ENCODE peak calls at places on chromosomes 13 and 19, in eight cellular contexts. S, R, I, P, F, T, X and U are unnamed samples. For H3K9me3, the result is how much of the 10 kb centered on the place peaks cover.

GRCh38 chr19:41945135-41945766 is 13.9 kb downstream of the RABAC1 start:
- DNase-seq in S (no peak), R (no peak), I (no peak), P (no peak), F (no peak), T (no peak), X (peak), U (no peak)

GRCh38 chr13:111541345-111541744 is 220.9 kb downstream of the TEX29 start:
- DNase-seq in S (no peak), R (no peak), I (no peak), P (no peak), F (no peak), T (no peak), X (no peak), U (no peak)

GRCh38 chr13:110425444-110425780 is 118.3 kb downstream of the COL4A2 start:
- DNase-seq in S (no peak), R (no peak), I (no peak), P (no peak), F (no peak), T (no peak), X (no peak), U (no peak)

GRCh38 chr13:112892759-112893569 is 76.0 kb upstream of the MCF2L start:
- DNase-seq in S (no peak), R (no peak), I (peak), P (peak), F (peak), T (no peak), X (peak), U (no peak)

GRCh38 chr13:23959231-23959862 is 62.0 kb upstream of the C1QTNF9B start:
- DNase-seq in S (no peak), R (no peak), I (no peak), P (no peak), F (no peak), T (no peak), X (no peak), U (no peak)

GRCh38 chr13:40943073-40943472 is 76.0 kb downstream of the ELF1 start:
- DNase-seq in S (no peak), R (no peak), I (no peak), P (no peak), F (no peak), T (no peak), X (no peak), U (no peak)

GRCh38 chr19:36041831-36042230 is 9.2 kb upstream of the CLIP3 start:
- DNase-seq in S (no peak), R (no peak), I (no peak), P (no peak), F (no peak), T (peak), X (peak), U (no peak)

GRCh38 chr19:39918183-39918651 is 16.2 kb downstream of the FCGBP start:
- DNase-seq in S (no peak), R (no peak), I (no peak), P (no peak), F (no peak), T (no peak), X (no peak), U (no peak)

GRCh38 chr19:32241957-32242710 is 103.3 kb upstream of the ZNF507 start:
- DNase-seq in S (no peak), R (no peak), I (no peak), P (no peak), F (no peak), T (no peak), X (no peak), U (no peak)

GRCh38 chr19:4371209-4371897 is 28.0 kb downstream of the MPND start:
- DNase-seq in S (peak), R (no peak), I (peak), P (peak), F (peak), T (no peak), X (peak), U (no peak)

GRCh38 chr19:38989066-38989605 is 13.6 kb upstream of the FBXO17 start:
- DNase-seq in S (no peak), R (no peak), I (no peak), P (no peak), F (no peak), T (no peak), X (peak), U (peak)

GRCh38 chr19:54017266-54017665 is 25.8 kb downstream of the CACNG6 start:
- DNase-seq in S (no peak), R (no peak), I (no peak), P (no peak), F (no peak), T (no peak), X (no peak), U (no peak)

GRCh38 chr13:99805361-99805760 is 166.2 kb downstream of the ZIC5 start:
- DNase-seq in S (no peak), R (no peak), I (no peak), P (no peak), F (no peak), T (no peak), X (no peak), U (no peak)

GRCh38 chr19:18453269-18454024 is 15.5 kb upstream of the ISYNA1 start:
- DNase-seq in S (no peak), R (no peak), I (no peak), P (no peak), F (no peak), T (no peak), X (no peak), U (no peak)

GRCh38 chr13:94312511-94313191 is 166.8 kb downstream of the DCT start:
- DNase-seq in S (no peak), R (no peak), I (no peak), P (no peak), F (no peak), T (no peak), X (no peak), U (no peak)

GRCh38 chr13:42355118-42355840 is 83.3 kb downstream of the AKAP11 start:
- DNase-seq in S (no peak), R (no peak), I (no peak), P (no peak), F (no peak), T (no peak), X (no peak), U (no peak)

GRCh38 chr19:18875726-18876125 is 20.2 kb downstream of the CERS1 start:
- DNase-seq in S (no peak), R (no peak), I (no peak), P (no peak), F (no peak), T (no peak), X (no peak), U (no peak)

GRCh38 chr13:29111446-29111845 is 291.3 kb downstream of the MTUS2 start:
- DNase-seq in S (no peak), R (no peak), I (no peak), P (no peak), F (no peak), T (no peak), X (no peak), U (no peak)

GRCh38 chr19:801861-802496 is 4.7 kb downstream of the PTBP1 start:
- DNase-seq in S (peak), R (peak), I (peak), P (peak), F (no peak), T (no peak), X (no peak), U (no peak)

GRCh38 chr13:93723316-93723715 is 496.7 kb downstream of the GPC6 start:
- DNase-seq in S (no peak), R (no peak), I (no peak), P (no peak), F (no peak), T (no peak), X (no peak), U (peak)

GRCh38 chr19:40056505-40056904 is 474 bp upstream of the ZNF780B start:
- DNase-seq in S (no peak), R (no peak), I (no peak), P (no peak), F (no peak), T (no peak), X (no peak), U (no peak)

GRCh38 chr13:47397739-47398138 is 500.9 kb upstream of the HTR2A start:
- DNase-seq in S (no peak), R (no peak), I (no peak), P (no peak), F (no peak), T (no peak), X (no peak), U (no peak)

GRCh38 chr19:44499559-44499958 is 763 bp downstream of the ZNF180 start:
- DNase-seq in S (no peak), R (no peak), I (no peak), P (peak), F (no peak), T (no peak), X (no peak), U (no peak)

GRCh38 chr19:39949026-39949747 is 14.8 kb upstream of the FCGBP start:
- DNase-seq in S (no peak), R (peak), I (no peak), P (no peak), F (no peak), T (no peak), X (no peak), U (no peak)

GRCh38 chr19:12899891-12900518 is 9.0 kb downstream of the GCDH start:
- DNase-seq in S (no peak), R (no peak), I (no peak), P (no peak), F (no peak), T (no peak), X (no peak), U (no peak)
- H3K4me3 ChIP-seq in S (no peak), R (no peak), I (no peak), P (no peak), F (no peak), T (no peak), X (no peak), U (no peak)

DNA sequence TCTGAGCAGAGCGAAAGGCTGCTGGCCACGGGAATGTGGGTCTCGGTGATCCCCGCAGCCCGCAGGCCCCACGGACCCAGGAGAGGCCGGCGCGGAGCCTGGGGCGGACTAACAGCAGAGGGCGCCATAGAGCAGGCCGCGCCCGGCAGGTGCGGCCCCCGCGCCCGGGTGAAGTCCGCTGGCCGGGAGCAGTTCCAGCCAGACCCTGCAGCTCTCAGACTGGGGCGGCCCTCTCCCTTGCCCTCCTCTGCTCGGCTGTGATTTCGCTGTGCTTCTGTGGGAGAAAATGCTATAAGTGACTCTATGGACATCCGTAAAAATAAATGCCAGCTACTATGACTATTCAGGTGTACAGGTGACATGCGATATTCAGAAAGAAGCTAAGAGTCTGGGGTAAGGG is 37.7 kb downstream of the GSX1 start:
- DNase-seq in S (peak), R (peak), I (peak), P (peak), F (no peak), T (no peak), X (peak), U (peak)
- TF ChIP-seq CTCF in S (peak), R (peak), I (peak), P (peak), F (peak), T (peak), X (peak), U (peak)

GRCh38 chr19:1969176-1970002 is 28.4 kb downstream of the CSNK1G2 start:
- DNase-seq in S (no peak), R (no peak), I (no peak), P (no peak), F (no peak), T (no peak), X (no peak), U (no peak)
- H3K9me3 ChIP-seq in S (under half), R (under half), I (under half), P (under half), F (under half), T (under half), X (under half), U (under half)

GRCh38 chr19:48403606-48404005 is 10.1 kb downstream of the GRIN2D start:
- DNase-seq in S (peak), R (no peak), I (no peak), P (no peak), F (no peak), T (no peak), X (peak), U (peak)

GRCh38 chr19:48401277-48401676 is 7.8 kb downstream of the GRIN2D start:
- DNase-seq in S (no peak), R (no peak), I (no peak), P (no peak), F (no peak), T (no peak), X (no peak), U (no peak)

GRCh38 chr19:48400018-48400742 is 6.7 kb downstream of the GRIN2D start:
- DNase-seq in S (peak), R (peak), I (no peak), P (no peak), F (no peak), T (no peak), X (no peak), U (peak)

GRCh38 chr19:48405010-48405659 is 11.7 kb downstream of the GRIN2D start:
- DNase-seq in S (no peak), R (no peak), I (no peak), P (no peak), F (no peak), T (no peak), X (no peak), U (no peak)

GRCh38 chr19:48405850-48406249 is 12.4 kb downstream of the GRIN2D start:
- DNase-seq in S (no peak), R (no peak), I (no peak), P (no peak), F (no peak), T (no peak), X (no peak), U (no peak)
- H3K4me3 ChIP-seq in S (no peak), R (no peak), I (no peak), P (no peak), F (no peak), T (no peak), X (no peak), U (no peak)

GRCh38 chr13:107373551-107373950 is 805.6 kb upstream of the ARGLU1 start:
- DNase-seq in S (no peak), R (no peak), I (no peak), P (no peak), F (no peak), T (no peak), X (no peak), U (peak)
- TF ChIP-seq CTCF in S (peak), R (no peak), I (peak), P (no peak), F (peak), T (peak), X (peak), U (peak)

DNA sequence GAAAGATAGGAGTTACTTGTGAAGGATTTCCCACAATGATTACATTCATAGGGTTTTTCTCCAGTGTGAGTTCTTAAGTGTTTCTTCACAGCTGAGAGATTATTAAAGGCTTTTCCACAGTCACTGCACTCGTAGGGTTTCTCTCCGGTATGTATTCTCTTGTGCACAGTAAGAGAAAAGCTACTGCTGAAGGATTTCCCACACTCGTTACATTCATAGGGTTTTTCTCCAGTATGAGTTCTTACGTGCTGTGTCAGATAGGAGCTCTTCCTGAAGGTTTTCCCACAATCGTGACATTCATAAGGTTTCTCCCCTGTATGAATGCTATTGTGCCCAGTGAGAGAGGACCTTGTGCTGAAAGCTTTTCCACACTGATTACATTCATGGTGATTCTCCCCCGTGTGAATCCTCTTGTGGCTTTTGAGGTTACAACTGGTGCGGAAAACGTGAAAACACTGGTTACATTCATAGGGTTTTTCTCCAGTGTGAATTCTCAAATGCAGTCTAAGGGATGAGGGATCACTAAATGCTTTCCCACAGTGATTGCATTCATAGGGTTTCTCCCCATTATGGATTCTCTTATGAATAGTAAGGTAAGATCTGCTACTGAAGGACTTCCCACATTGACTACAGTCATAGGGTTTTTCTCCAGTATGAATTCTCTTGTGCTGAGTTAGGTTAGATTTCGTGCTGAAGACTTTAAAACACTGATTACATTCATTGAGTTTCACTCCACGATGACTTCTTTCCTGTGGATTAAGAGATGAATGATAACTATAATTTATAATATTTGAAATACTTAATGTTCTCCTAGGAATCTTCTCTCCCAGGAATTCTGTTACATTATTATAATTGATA is 20.6 kb downstream of the ZNF558 start:
- DNase-seq in S (no peak), R (no peak), I (no peak), P (no peak), F (no peak), T (no peak), X (no peak), U (no peak)
- H3K9me3 ChIP-seq in S (under half), R (half or more), I (under half), P (half or more), F (half or more), T (under half), X (under half), U (under half)

DNA sequence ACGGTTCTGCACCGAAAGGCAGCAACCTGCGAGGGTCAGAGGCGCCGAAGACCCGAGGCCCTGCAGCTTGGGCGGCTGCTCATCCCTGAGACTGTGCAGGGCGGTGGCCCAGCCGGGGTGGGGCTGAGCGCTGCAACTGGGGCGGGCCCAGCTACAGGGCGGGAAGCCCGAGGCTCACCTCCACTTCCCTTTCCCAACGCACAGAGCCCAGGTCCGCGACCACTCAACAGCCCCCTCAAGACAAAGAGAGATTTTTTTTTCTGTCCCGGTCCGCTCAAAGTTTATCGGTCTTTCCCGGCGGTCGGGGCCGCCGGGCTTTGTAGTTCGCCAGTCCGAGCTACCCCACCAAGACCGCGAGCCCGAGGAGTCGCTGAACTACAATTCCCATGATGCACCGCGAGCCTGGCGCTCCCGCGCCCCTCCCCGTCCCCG is 573 bp downstream of the KATNAL1 start:
- DNase-seq in S (peak), R (peak), I (peak), P (peak), F (peak), T (peak), X (peak), U (peak)
- H3K4me3 ChIP-seq in S (peak), R (peak), I (peak), P (peak), F (peak), T (peak), X (peak), U (peak)

DNA sequence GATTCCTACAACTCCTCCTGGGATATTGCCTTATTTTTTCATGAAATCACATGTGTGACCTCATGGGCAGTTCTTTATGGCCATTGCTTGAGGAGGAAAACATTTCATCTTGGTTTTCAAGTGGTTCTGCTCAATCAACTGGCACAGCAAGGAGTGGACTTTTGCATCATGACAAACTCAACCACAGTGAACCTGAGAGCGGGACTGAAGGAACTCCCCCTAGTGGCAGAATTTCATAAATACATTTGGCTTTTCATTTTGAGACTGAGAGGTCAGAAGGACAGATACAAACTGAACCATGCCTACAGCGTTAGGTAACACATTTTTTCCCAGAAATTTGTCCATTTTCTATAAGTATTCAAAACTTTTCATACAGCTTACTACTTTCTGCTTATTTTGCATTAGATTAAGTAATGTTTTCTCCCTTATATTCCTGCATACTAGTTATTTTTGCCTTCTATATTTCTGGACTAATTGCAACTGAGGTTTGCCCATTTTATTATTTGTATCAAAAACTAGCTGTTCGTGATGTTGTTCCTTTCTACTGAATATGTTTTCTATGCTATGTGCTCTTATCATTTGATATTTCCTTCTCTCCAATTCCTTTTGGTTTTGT is 13.4 kb upstream of the SIGLEC12 start:
- DNase-seq in S (no peak), R (no peak), I (no peak), P (no peak), F (no peak), T (no peak), X (peak), U (no peak)
- TF ChIP-seq CTCF in S (peak), R (peak), I (peak), P (no peak), F (peak), T (peak), X (peak), U (peak)

DNA sequence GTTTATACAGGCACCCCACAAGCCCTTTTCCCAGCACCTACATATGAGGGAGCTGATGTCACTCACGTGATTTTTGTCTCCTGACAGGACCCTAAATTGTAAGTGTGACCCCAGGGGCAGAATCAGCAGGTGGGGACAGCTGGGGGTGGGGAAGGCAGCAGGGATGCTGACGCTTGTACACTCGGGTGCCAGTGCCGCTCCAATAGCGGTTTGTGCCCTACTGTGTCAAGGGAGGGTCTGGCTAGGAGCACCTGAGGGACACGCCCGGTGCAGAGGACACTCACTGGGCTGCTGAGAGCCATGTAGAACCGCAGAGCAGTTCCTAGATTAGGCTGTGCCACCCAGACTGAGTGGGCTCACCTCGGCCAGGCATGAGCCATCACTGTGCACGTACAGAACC is 81.3 kb downstream of the SCGB2B2 start:
- DNase-seq in S (no peak), R (no peak), I (no peak), P (no peak), F (no peak), T (no peak), X (no peak), U (no peak)
- H3K9me3 ChIP-seq in S (under half), R (under half), I (under half), P (under half), F (under half), T (under half), X (under half), U (under half)